ENCODE peak calls at places on chromosome 16, in six cellular contexts. One of them, this sample, is unnamed.

GRCh38 chr16:80347900-80348299 is 192.9 kb upstream of the DYNLRB2 start:
- DNase-seq in HCT116: no peak
- DNase-seq in GM23248: no peak
- DNase-seq in SK-N-SH: no peak
- DNase-seq in MM.1S: no peak
- DNase-seq in PC-3: no peak
- DNase-seq in this sample: no peak

GRCh38 chr16:26158142-26158759 is 466.5 kb downstream of the HS3ST4 start:
- DNase-seq in MM.1S: no peak
- DNase-seq in PC-3: no peak
- DNase-seq in SK-N-SH: no peak
- DNase-seq in HCT116: no peak
- DNase-seq in GM23248: no peak
- DNase-seq in this sample: no peak

GRCh38 chr16:842631-843560 is 42.4 kb upstream of the GNG13 start:
- DNase-seq in PC-3: no peak
- DNase-seq in MM.1S: no peak
- DNase-seq in SK-N-SH: no peak
- DNase-seq in GM23248: no peak
- DNase-seq in HCT116: no peak
- DNase-seq in this sample: no peak

GRCh38 chr16:11852092-11852809 is 909 bp upstream of the RSL1D1 start:
- DNase-seq in GM23248: no peak
- DNase-seq in MM.1S: no peak
- DNase-seq in PC-3: peak
- DNase-seq in SK-N-SH: peak
- DNase-seq in HCT116: no peak
- DNase-seq in this sample: no peak

GRCh38 chr16:4936991-4937781 is at the start of gene PPL:
- DNase-seq in PC-3: peak
- DNase-seq in GM23248: no peak
- DNase-seq in MM.1S: peak
- DNase-seq in HCT116: peak
- DNase-seq in SK-N-SH: peak
- DNase-seq in this sample: peak

GRCh38 chr16:976389-976931 is 5.1 kb upstream of the SOX8 start:
- DNase-seq in HCT116: no peak
- DNase-seq in PC-3: no peak
- DNase-seq in SK-N-SH: no peak
- DNase-seq in MM.1S: no peak
- DNase-seq in GM23248: no peak
- DNase-seq in this sample: no peak

GRCh38 chr16:6611535-6611934 is 721.1 kb upstream of the RBFOX1 start:
- DNase-seq in SK-N-SH: no peak
- DNase-seq in GM23248: no peak
- DNase-seq in PC-3: no peak
- DNase-seq in MM.1S: no peak
- DNase-seq in HCT116: no peak
- DNase-seq in this sample: peak

GRCh38 chr16:1291576-1291974 is 17.9 kb upstream of the UBE2I start:
- DNase-seq in MM.1S: no peak
- DNase-seq in GM23248: no peak
- DNase-seq in PC-3: no peak
- DNase-seq in SK-N-SH: no peak
- DNase-seq in HCT116: no peak
- DNase-seq in this sample: no peak

GRCh38 chr16:57091200-57091989 is 988 bp upstream of the CPNE2 start:
- DNase-seq in SK-N-SH: peak
- DNase-seq in GM23248: peak
- DNase-seq in PC-3: peak
- DNase-seq in HCT116: peak
- DNase-seq in MM.1S: no peak
- DNase-seq in this sample: peak

GRCh38 chr16:2895813-2896212 is 12.8 kb downstream of the FLYWCH2 start:
- DNase-seq in GM23248: peak
- DNase-seq in PC-3: no peak
- DNase-seq in SK-N-SH: no peak
- DNase-seq in MM.1S: no peak
- DNase-seq in HCT116: no peak
- DNase-seq in this sample: no peak

GRCh38 chr16:78407191-78407590 is 307.7 kb downstream of the WWOX start:
- DNase-seq in GM23248: peak
- DNase-seq in MM.1S: no peak
- DNase-seq in SK-N-SH: no peak
- DNase-seq in HCT116: no peak
- DNase-seq in PC-3: no peak
- DNase-seq in this sample: no peak

GRCh38 chr16:87598431-87598830 is 3.9 kb upstream of the JPH3 start:
- DNase-seq in SK-N-SH: no peak
- DNase-seq in HCT116: no peak
- DNase-seq in MM.1S: no peak
- DNase-seq in GM23248: peak
- DNase-seq in PC-3: no peak
- DNase-seq in this sample: no peak

GRCh38 chr16:66478733-66479511 is 51.8 kb downstream of the BEAN1 start:
- DNase-seq in GM23248: peak
- DNase-seq in SK-N-SH: peak
- DNase-seq in PC-3: peak
- DNase-seq in MM.1S: peak
- DNase-seq in HCT116: peak
- DNase-seq in this sample: peak

GRCh38 chr16:4882261-4882632 is 35.0 kb downstream of the UBN1 start:
- DNase-seq in PC-3: peak
- DNase-seq in MM.1S: no peak
- DNase-seq in HCT116: no peak
- DNase-seq in SK-N-SH: peak
- DNase-seq in GM23248: peak
- DNase-seq in this sample: no peak

GRCh38 chr16:89815639-89816348 is 653 bp downstream of the FANCA start:
- DNase-seq in GM23248: peak
- DNase-seq in SK-N-SH: peak
- DNase-seq in PC-3: peak
- DNase-seq in MM.1S: no peak
- DNase-seq in HCT116: no peak
- DNase-seq in this sample: peak

GRCh38 chr16:10828851-10829331 is 10.3 kb upstream of the TVP23A start:
- DNase-seq in PC-3: peak
- DNase-seq in SK-N-SH: peak
- DNase-seq in MM.1S: no peak
- DNase-seq in HCT116: no peak
- DNase-seq in GM23248: peak
- DNase-seq in this sample: no peak

GRCh38 chr16:50468749-50469078 is 79.5 kb upstream of the NKD1 start:
- DNase-seq in MM.1S: no peak
- DNase-seq in PC-3: no peak
- DNase-seq in GM23248: no peak
- DNase-seq in SK-N-SH: no peak
- DNase-seq in HCT116: no peak
- DNase-seq in this sample: no peak

GRCh38 chr16:50469744-50470301 is 78.4 kb upstream of the NKD1 start:
- DNase-seq in SK-N-SH: no peak
- DNase-seq in GM23248: no peak
- DNase-seq in MM.1S: no peak
- DNase-seq in PC-3: no peak
- DNase-seq in HCT116: no peak
- DNase-seq in this sample: peak

GRCh38 chr16:50469121-50469743 is 79.0 kb upstream of the NKD1 start:
- DNase-seq in HCT116: no peak
- DNase-seq in SK-N-SH: no peak
- DNase-seq in GM23248: no peak
- DNase-seq in PC-3: no peak
- DNase-seq in MM.1S: no peak
- DNase-seq in this sample: no peak

GRCh38 chr16:50467559-50467942 is 80.6 kb upstream of the NKD1 start:
- DNase-seq in MM.1S: no peak
- DNase-seq in GM23248: no peak
- DNase-seq in HCT116: no peak
- DNase-seq in PC-3: no peak
- DNase-seq in SK-N-SH: no peak
- DNase-seq in this sample: no peak

DNA sequence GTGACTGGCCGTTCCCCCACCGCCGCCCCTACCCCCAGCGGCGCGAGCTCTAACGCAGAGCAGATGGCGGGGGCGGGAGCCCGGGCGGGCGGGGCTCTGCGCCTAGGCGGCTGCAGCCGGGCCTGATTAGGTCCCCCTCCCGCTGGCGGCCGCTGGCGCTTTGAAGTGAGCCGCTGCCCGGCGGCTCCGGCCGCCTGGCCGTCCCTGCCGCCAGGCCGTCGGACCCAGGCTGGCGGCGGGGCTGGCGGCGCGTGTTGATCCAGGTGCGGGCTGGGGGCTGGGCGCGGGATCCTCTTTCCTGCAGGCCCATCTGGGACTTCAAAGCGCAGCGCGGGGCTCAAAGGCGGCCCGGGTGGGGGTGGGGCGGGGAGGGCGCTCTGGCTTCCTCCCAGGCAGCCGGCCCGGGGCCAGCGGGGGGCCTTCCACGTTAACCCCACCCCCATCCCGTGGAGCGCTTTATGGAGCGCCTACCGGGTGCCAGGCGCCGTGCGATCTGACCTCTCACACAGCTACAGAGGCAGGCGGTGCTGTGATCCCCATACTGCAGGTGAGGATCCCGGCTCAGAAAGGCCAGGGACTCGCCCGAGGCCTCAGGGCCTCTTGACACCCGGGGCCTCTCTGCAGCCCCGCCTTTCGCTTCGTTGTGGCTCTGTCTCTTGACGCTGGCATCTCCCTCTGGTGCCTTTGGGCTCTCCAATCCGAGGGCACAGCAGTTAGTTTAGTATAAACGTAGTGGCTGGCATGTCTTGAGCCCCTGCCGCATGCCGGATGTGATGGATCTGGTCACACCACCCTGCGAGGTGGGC is 80.0 kb upstream of the NKD1 start:
- DNase-seq in MM.1S: no peak
- DNase-seq in PC-3: no peak
- DNase-seq in SK-N-SH: peak
- DNase-seq in GM23248: peak
- DNase-seq in HCT116: no peak
- DNase-seq in this sample: peak
- H3K9ac ChIP-seq in MM.1S: no peak
- H3K9ac ChIP-seq in PC-3: no peak
- H3K9ac ChIP-seq in SK-N-SH: no peak
- H3K9ac ChIP-seq in GM23248: no peak
- H3K9ac ChIP-seq in HCT116: no peak
- H3K9ac ChIP-seq in this sample: no peak

GRCh38 chr16:69465881-69466280 is 41.5 kb downstream of the CYB5B start:
- DNase-seq in SK-N-SH: no peak
- DNase-seq in GM23248: no peak
- DNase-seq in HCT116: no peak
- DNase-seq in MM.1S: no peak
- DNase-seq in PC-3: no peak
- DNase-seq in this sample: no peak

GRCh38 chr16:69466547-69466946 is 42.1 kb downstream of the CYB5B start:
- DNase-seq in SK-N-SH: no peak
- DNase-seq in MM.1S: no peak
- DNase-seq in PC-3: peak
- DNase-seq in HCT116: no peak
- DNase-seq in GM23248: no peak
- DNase-seq in this sample: no peak

GRCh38 chr16:69471121-69471520 is 46.7 kb downstream of the CYB5B start:
- DNase-seq in HCT116: no peak
- DNase-seq in GM23248: no peak
- DNase-seq in MM.1S: no peak
- DNase-seq in SK-N-SH: no peak
- DNase-seq in PC-3: no peak
- DNase-seq in this sample: no peak

GRCh38 chr16:69467531-69468204 is 43.2 kb downstream of the CYB5B start:
- DNase-seq in SK-N-SH: no peak
- DNase-seq in PC-3: no peak
- DNase-seq in HCT116: no peak
- DNase-seq in MM.1S: no peak
- DNase-seq in GM23248: no peak
- DNase-seq in this sample: no peak

GRCh38 chr16:69469807-69470561 is 45.6 kb downstream of the CYB5B start:
- DNase-seq in MM.1S: peak
- DNase-seq in SK-N-SH: no peak
- DNase-seq in HCT116: no peak
- DNase-seq in PC-3: no peak
- DNase-seq in GM23248: no peak
- DNase-seq in this sample: no peak
- TF ChIP-seq EZH2phosphoT487 in MM.1S: no peak
- TF ChIP-seq EZH2phosphoT487 in SK-N-SH: no peak
- TF ChIP-seq EZH2phosphoT487 in HCT116: no peak
- TF ChIP-seq EZH2phosphoT487 in PC-3: no peak
- TF ChIP-seq EZH2phosphoT487 in GM23248: no peak
- TF ChIP-seq EZH2phosphoT487 in this sample: no peak

DNA sequence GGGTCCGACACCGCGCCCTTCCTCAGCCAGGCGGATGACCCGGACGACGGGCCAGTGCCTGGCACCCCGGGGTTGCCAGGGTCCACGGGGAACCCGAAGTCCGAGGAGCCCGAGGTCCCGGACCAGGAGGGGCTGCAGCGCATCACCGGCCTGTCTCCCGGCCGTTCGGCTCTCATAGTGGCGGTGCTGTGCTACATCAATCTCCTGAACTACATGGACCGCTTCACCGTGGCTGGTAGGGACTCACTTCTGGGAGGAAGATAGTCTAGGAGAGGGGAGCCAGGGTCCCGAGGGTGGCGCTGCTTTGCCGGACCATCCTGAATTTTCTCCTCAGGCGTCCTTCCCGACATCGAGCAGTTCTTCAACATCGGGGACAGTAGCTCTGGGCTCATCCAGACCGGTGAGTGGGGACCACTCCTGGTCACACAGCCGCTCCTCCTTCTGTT is 603 bp downstream of the SPNS1 start:
- DNase-seq in HCT116: no peak
- DNase-seq in MM.1S: no peak
- DNase-seq in SK-N-SH: no peak
- DNase-seq in GM23248: peak
- DNase-seq in PC-3: no peak
- DNase-seq in this sample: peak
- H3K4me3 ChIP-seq in HCT116: peak
- H3K4me3 ChIP-seq in MM.1S: peak
- H3K4me3 ChIP-seq in SK-N-SH: peak
- H3K4me3 ChIP-seq in GM23248: peak
- H3K4me3 ChIP-seq in PC-3: peak
- H3K4me3 ChIP-seq in this sample: peak

GRCh38 chr16:15418206-15418605 is 16.2 kb upstream of the BMERB1 start:
- DNase-seq in HCT116: no peak
- DNase-seq in MM.1S: no peak
- DNase-seq in GM23248: no peak
- DNase-seq in PC-3: no peak
- DNase-seq in SK-N-SH: no peak
- DNase-seq in this sample: no peak

DNA sequence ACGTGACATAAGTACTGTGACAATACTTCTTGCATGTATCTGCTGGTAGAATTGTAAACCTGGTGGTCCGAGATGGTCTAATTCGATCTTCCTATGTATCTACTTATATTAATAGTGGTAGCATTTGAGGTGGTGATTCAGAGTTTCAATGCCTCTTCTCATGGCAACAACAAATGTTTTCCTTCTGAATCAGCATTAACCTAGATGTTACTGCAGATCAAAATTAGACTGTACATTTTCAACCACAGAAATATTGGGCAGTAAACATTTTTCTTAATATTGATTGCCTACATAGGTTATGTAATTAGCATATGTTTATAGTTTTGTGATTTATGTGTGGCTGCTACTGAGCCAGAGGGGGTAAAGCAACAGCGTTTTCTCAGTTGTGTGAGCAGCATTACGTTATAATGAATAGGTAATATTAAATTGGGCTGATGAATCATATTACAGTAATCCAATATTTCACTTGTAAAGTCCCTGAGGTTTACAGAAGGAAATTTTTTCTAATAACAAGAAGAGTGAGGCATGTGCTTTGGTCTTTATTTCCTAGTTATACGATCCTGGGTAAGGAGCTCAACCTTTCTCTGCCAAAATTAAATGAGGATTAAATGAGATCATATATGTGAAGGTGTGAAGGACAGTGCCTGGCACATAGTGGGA is 18.8 kb upstream of the BMERB1 start:
- DNase-seq in SK-N-SH: no peak
- DNase-seq in HCT116: no peak
- DNase-seq in MM.1S: no peak
- DNase-seq in PC-3: peak
- DNase-seq in GM23248: peak
- DNase-seq in this sample: no peak
- H3K9ac ChIP-seq in SK-N-SH: peak
- H3K9ac ChIP-seq in HCT116: no peak
- H3K9ac ChIP-seq in MM.1S: no peak
- H3K9ac ChIP-seq in PC-3: no peak
- H3K9ac ChIP-seq in GM23248: no peak
- H3K9ac ChIP-seq in this sample: no peak